ENCODE peak calls at places on chromosomes 11 and 22, in nine cellular contexts. Y is GM23338, I is SK-N-SH, M is HepG2, H is H9, E is endothelial cell of umbilical vein, R is HCT116, K is mammary epithelial cell, N is A549. Z is an unnamed sample.
A peak's percentile ranks its signal among the peaks of the same experiment; 100 is the strongest.

GRCh38 chr22:49567894-49568750 is 259.6 kb downstream of the BRD1 start:
- DNase-seq in Y (no peak), I (no peak), M (no peak), H (peak; percentile 25), E (no peak), R (no peak), K (no peak), N (no peak), Z (peak; percentile 37)

GRCh38 chr22:48826546-48826945 is 1001.1 kb downstream of the BRD1 start:
- DNase-seq in Y (no peak), I (no peak), M (no peak), H (no peak), E (no peak), R (no peak), K (no peak), N (no peak), Z (no peak)

GRCh38 chr11:102292951-102293350 is 24.3 kb upstream of the BIRC3 start:
- DNase-seq in Y (no peak), I (no peak), M (no peak), H (no peak), E (no peak), R (no peak), K (no peak), N (no peak), Z (peak; percentile 21)

GRCh38 chr11:129747161-129747560 is 68.5 kb upstream of the TMEM45B start:
- DNase-seq in Y (no peak), I (no peak), M (no peak), H (no peak), E (no peak), R (no peak), K (no peak), N (no peak), Z (no peak)

GRCh38 chr11:67503119-67504022 is 1.8 kb downstream of the PITPNM1 start:
- DNase-seq in Y (no peak), I (peak; percentile 43), M (no peak), H (no peak), E (no peak), R (no peak), K (no peak), N (no peak), Z (peak; percentile 75)

GRCh38 chr11:17699157-17700114 is 19.9 kb upstream of the MYOD1 start:
- DNase-seq in Y (no peak), I (no peak), M (no peak), H (no peak), E (no peak), R (no peak), K (no peak), N (no peak), Z (peak; percentile 93)

GRCh38 chr11:68798221-68798813 is 43.4 kb downstream of the CPT1A start:
- DNase-seq in Y (peak; percentile 80), I (peak; percentile 72), M (peak; percentile 12), H (peak; percentile 77), E (peak; percentile 10), R (no peak), K (no peak), N (no peak), Z (peak; percentile 77)

GRCh38 chr22:27633296-27633871 is 168.2 kb downstream of the MN1 start:
- DNase-seq in Y (no peak), I (no peak), M (peak; percentile 48), H (no peak), E (no peak), R (no peak), K (no peak), N (no peak), Z (peak; percentile 78)

GRCh38 chr11:97454988-97455387 is 1065.2 kb downstream of the JRKL start:
- DNase-seq in Y (peak; percentile 20), I (peak; percentile 21), M (peak; percentile 3), H (no peak), E (peak; percentile 16), R (no peak), K (no peak), N (no peak), Z (no peak)

GRCh38 chr22:21797444-21798221 is 62.0 kb upstream of the YPEL1 start:
- DNase-seq in Y (no peak), I (no peak), M (no peak), H (no peak), E (peak; percentile 90), R (no peak), K (no peak), N (no peak), Z (no peak)

GRCh38 chr11:117796456-117797428 is at the start of gene DSCAML1:
- DNase-seq in Y (peak; percentile 70), I (peak; percentile 87), M (no peak), H (no peak), E (no peak), R (no peak), K (no peak), N (peak; percentile 53), Z (peak; percentile 88)

GRCh38 chr22:50260434-50260800 is 1.1 kb downstream of the MAPK12 start:
- DNase-seq in Y (no peak), I (no peak), M (no peak), H (no peak), E (no peak), R (no peak), K (no peak), N (no peak), Z (peak; percentile 93)

GRCh38 chr22:24427500-24428164 is at the start of gene ADORA2A:
- DNase-seq in Y (peak; percentile 23), I (peak; percentile 39), M (no peak), H (no peak), E (no peak), R (no peak), K (no peak), N (no peak), Z (peak; percentile 80)

GRCh38 chr11:72831521-72832300 is 17.5 kb downstream of the ATG16L2 start:
- DNase-seq in Y (peak; percentile 94), I (peak; percentile 88), M (peak; percentile 63), H (peak; percentile 88), E (peak; percentile 80), R (peak; percentile 54), K (peak; percentile 61), N (peak; percentile 74), Z (peak; percentile 92)

DNA sequence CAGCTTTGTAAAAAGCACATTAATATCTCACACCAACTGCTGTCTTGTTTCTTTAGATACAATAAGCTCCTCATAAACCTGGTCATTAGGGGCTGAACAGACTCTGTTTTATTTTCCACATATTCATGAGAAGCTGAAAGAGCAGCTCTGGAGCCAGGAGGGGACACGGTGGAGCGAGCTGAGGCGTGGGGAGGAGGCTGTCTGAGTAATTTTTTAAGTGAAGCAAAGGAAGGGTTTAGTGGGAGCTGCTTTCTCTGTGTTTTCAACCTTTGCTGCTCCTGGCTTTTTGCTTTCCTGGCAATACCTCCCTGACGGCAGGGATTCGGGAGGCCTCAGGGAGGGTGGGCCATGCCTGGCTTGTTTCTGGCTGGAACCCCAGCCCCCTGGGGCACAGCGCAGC is 67.0 kb upstream of the EIF3D start:
- DNase-seq in Y (no peak), I (no peak), M (no peak), H (no peak), E (no peak), R (no peak), K (no peak), N (no peak), Z (no peak)
- H3K4me2 ChIP-seq in Y (no peak overlapping the region), I (no peak overlapping the region), M (no peak overlapping the region), H (no peak overlapping the region), E (no peak overlapping the region), R (no peak overlapping the region), K (no peak overlapping the region), N (no peak overlapping the region), Z (no peak overlapping the region)

GRCh38 chr11:134882141-134882540 is 470.1 kb upstream of the B3GAT1 start:
- DNase-seq in Y (no peak), I (no peak), M (no peak), H (no peak), E (no peak), R (no peak), K (no peak), N (no peak), Z (no peak)

GRCh38 chr11:134879931-134880330 is 467.9 kb upstream of the B3GAT1 start:
- DNase-seq in Y (no peak), I (no peak), M (no peak), H (no peak), E (no peak), R (no peak), K (no peak), N (no peak), Z (no peak)

GRCh38 chr11:134883484-134883883 is 471.4 kb upstream of the B3GAT1 start:
- DNase-seq in Y (no peak), I (no peak), M (no peak), H (no peak), E (no peak), R (no peak), K (no peak), N (no peak), Z (no peak)

GRCh38 chr11:134880788-134881187 is 468.7 kb upstream of the B3GAT1 start:
- DNase-seq in Y (no peak), I (no peak), M (no peak), H (no peak), E (no peak), R (no peak), K (no peak), N (no peak), Z (no peak)

DNA sequence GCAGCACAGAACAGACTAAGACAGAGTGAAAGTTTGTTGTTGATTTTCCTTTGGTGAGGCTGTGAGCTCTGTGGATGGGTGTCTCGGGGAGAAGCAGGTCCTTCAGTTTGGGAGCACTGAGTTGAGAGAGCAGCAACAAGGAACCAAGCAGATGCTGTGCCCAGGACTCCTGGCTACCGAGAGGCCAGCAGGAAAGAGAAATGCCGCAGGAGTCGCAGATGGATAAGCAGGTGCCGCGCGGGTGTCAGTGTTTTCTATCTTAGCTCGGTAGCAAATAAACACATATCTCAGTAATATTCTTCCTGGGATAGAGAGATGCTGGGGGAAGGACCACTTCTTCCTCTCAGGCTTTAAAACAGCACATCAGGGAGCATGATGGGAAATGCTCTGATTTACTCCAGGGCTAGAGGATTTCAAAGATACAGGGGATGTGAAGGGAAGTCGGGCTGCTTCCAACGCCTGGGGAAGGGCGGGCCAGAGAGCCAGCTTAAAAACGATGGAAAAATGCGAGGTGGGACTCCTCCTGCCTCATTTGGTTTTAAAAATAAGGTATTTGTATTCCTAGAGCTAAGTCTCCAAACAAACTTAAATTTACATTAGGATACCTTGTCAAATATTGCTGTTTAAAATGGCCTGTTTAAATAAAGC is 470.8 kb upstream of the B3GAT1 start:
- DNase-seq in Y (peak; percentile 36), I (no peak), M (no peak), H (no peak), E (no peak), R (no peak), K (no peak), N (no peak), Z (no peak)
- H3K27ac ChIP-seq in Y (no peak overlapping the region), I (no peak overlapping the region), M (no peak overlapping the region), H (no peak overlapping the region), E (no peak overlapping the region), R (no peak overlapping the region), K (no peak overlapping the region), N (no peak overlapping the region), Z (no peak overlapping the region)

DNA sequence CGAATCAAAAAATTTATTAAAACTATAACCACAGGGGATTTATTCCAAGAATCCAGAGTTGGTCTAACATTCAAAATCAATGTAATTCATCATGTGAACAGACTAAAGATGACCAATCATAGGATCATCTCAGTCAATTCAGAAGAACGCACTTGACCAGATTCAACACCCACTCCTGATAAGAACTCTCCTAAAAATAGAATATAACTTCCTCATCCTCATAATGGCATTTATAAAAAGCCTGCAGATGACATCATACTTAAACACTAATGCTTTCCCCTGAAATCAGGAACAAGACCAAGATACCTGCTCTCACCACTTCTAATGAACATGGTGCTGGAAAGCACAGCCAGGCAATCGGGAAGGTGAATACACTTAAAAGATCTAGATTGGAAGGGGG is 10.5 kb upstream of the MUC2 start:
- DNase-seq in Y (no peak), I (no peak), M (no peak), H (no peak), E (no peak), R (no peak), K (no peak), N (no peak), Z (peak; percentile 31)
- H3K4me2 ChIP-seq in Y (no peak overlapping the region), I (no peak overlapping the region), M (no peak overlapping the region), H (no peak overlapping the region), E (no peak overlapping the region), R (no peak overlapping the region), K (no peak overlapping the region), N (no peak overlapping the region), Z (no peak overlapping the region)

GRCh38 chr11:12604557-12605105 is 69.6 kb upstream of the TEAD1 start:
- DNase-seq in Y (no peak), I (no peak), M (no peak), H (no peak), E (no peak), R (no peak), K (no peak), N (no peak), Z (no peak)
- H3K27ac ChIP-seq in Y (no peak overlapping the region), I (peak overlapping the region; percentile 39), M (no peak overlapping the region), H (no peak overlapping the region), E (no peak overlapping the region), R (no peak overlapping the region), K (no peak overlapping the region), N (no peak overlapping the region), Z (no peak overlapping the region)